ENCODE peak calls at places on chromosomes 7 and 10, in seven cellular contexts. Y, S, I, Q, V, X and F are unnamed samples.
A peak's percentile ranks its signal among the peaks of the same experiment; 100 is the strongest.

GRCh38 chr7:87574630-87575029 is 26.1 kb downstream of the ABCB1 start:
- DNase-seq in Y (peak; percentile 10), S (no peak), I (no peak), Q (no peak), V (no peak), X (no peak), F (no peak)

GRCh38 chr7:93636276-93636675 is 61.8 kb upstream of the CALCR start:
- DNase-seq in Y (no peak), S (no peak), I (no peak), Q (no peak), V (no peak), X (no peak), F (no peak)

GRCh38 chr10:86970152-86970886 is 2.0 kb downstream of the ADIRF start:
- DNase-seq in Y (peak; percentile 27), S (peak; percentile 91), I (peak; percentile 27), Q (no peak), V (peak; percentile 89), X (no peak), F (peak; percentile 75)

GRCh38 chr10:15805395-15806058 is 54.8 kb downstream of the MINDY3 start:
- DNase-seq in Y (no peak), S (no peak), I (no peak), Q (no peak), V (no peak), X (no peak), F (no peak)

GRCh38 chr10:6054884-6055283 is 7.3 kb downstream of the IL2RA start:
- DNase-seq in Y (no peak), S (no peak), I (peak; percentile 14), Q (no peak), V (no peak), X (no peak), F (no peak)

GRCh38 chr10:43238462-43238861 is 28.4 kb downstream of the RASGEF1A start:
- DNase-seq in Y (no peak), S (no peak), I (no peak), Q (no peak), V (peak; percentile 35), X (no peak), F (peak; percentile 13)

GRCh38 chr7:129698516-129699418 is 87.2 kb downstream of the NRF1 start:
- DNase-seq in Y (no peak), S (no peak), I (no peak), Q (no peak), V (no peak), X (no peak), F (no peak)

GRCh38 chr10:62467509-62467908 is 93.3 kb downstream of the ZNF365 start:
- DNase-seq in Y (no peak), S (no peak), I (no peak), Q (no peak), V (no peak), X (no peak), F (no peak)

GRCh38 chr7:104873346-104873849 is 140.6 kb upstream of the KMT2E start:
- DNase-seq in Y (peak; percentile 49), S (no peak), I (no peak), Q (no peak), V (no peak), X (no peak), F (no peak)

DNA sequence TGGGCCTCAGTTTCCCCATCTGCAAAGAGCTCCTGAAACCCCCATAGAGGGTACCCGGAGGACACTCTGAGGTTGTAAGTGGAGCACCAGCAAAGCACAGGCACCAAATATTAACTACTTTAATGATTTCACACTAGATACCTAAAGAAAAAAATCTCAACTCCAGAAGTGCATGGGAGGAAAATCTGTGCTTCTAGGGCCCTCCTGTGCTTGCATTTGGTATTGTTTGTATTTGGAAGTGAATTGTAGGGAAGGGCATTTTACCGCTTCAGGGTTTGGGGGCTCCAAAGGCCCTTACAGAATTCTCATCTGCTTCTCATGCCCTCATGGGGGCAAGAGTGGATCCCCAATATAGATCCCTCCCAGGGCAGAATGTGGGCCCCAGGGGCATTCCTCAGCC is 22.4 kb upstream of the DRGX start:
- DNase-seq in Y (no peak), S (no peak), I (no peak), Q (no peak), V (no peak), X (no peak), F (no peak)
- TF ChIP-seq CTCF in Y (no peak), S (no peak), I (no peak), Q (no peak), V (peak; percentile 49), X (no peak), F (no peak)

GRCh38 chr7:99949645-99950228 is 20.3 kb upstream of the GJC3 start:
- DNase-seq in Y (peak; percentile 38), S (no peak), I (no peak), Q (no peak), V (no peak), X (no peak), F (no peak)
- TF ChIP-seq CTCF in Y (peak; percentile 40), S (peak; percentile 19), I (peak; percentile 31), Q (peak; percentile 49), V (peak; percentile 53), X (peak; percentile 25), F (peak; percentile 33)

GRCh38 chr10:99564361-99564760 is 31.6 kb downstream of the NKX2-3 start:
- DNase-seq in Y (no peak), S (no peak), I (no peak), Q (no peak), V (no peak), X (no peak), F (no peak)

GRCh38 chr10:99562631-99563030 is 29.9 kb downstream of the NKX2-3 start:
- DNase-seq in Y (no peak), S (no peak), I (no peak), Q (no peak), V (no peak), X (no peak), F (no peak)

GRCh38 chr10:99557044-99557443 is 24.3 kb downstream of the NKX2-3 start:
- DNase-seq in Y (no peak), S (no peak), I (no peak), Q (no peak), V (no peak), X (no peak), F (no peak)

GRCh38 chr10:99558708-99559107 is 26.0 kb downstream of the NKX2-3 start:
- DNase-seq in Y (no peak), S (no peak), I (no peak), Q (no peak), V (no peak), X (no peak), F (no peak)

DNA sequence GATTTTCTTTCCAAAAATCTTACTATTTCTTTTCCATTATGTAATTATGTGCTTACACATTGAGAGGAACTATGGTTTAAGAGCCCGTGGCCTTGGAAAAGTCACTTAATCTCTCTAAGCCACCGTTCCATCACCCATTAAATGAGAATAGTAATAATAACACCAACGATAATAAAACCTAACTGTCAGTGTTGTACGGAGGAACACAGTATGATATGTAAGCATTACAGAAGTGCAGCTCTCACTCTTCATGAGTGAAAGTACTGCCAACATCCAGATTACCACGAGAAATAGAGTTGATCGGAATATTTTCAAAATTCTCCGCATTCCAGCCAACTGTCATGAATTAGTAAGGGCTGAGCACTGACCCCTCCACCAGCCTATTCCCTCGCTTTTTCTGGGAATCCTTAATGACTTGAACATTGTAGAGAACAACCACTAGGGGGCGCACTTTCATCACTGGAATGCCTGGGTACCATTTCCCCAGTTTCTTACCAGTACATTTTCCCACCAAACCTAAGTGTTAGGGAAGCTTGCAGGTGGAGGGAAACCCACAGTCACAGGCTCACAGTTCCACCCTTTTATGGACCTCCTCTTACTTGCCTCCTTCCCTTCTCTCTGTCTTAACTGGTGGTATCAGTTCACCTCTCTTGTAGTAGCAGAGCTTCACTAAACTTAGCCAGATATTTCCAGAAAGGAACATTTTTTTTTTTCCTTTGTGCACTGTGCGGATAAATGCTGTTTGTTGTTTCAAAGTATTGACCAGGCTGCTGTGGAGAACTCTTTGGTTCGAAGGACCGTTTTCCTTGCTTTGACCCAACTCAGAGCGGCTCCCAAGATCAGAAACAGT is 27.8 kb downstream of the NKX2-3 start:
- DNase-seq in Y (peak; percentile 69), S (no peak), I (peak; percentile 23), Q (no peak), V (no peak), X (peak; percentile 48), F (no peak)
- TF ChIP-seq CTCF in Y (peak; percentile 73), S (peak; percentile 33), I (peak; percentile 76), Q (peak; percentile 79), V (peak; percentile 78), X (peak; percentile 89), F (peak; percentile 78)

DNA sequence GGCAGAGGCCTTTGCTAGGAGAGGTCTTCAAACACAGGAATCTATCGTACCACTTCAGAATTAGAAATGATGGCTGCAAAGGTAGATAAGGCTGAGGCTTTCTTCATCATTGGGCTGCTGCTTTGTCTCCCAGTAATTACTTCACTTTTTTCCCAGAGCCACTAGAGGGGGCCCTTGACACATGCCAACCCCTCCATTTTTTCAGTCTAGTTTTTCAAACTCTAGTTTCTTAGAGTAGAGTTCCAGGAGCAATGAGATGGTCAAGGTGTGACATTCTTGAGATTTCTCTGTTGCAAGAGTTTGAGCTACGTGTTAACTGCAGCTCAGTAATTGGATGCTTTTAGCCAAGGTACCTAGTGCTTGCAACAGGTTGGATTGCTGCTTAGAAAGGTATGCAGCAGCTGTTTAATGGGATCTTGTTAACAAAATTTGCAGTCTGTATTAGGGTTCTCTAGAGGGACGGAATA is 33.8 kb upstream of the RBM20 start:
- DNase-seq in Y (peak; percentile 63), S (no peak), I (no peak), Q (peak; percentile 29), V (no peak), X (peak; percentile 50), F (no peak)
- TF ChIP-seq CTCF in Y (peak; percentile 85), S (peak; percentile 73), I (peak; percentile 86), Q (peak; percentile 93), V (peak; percentile 89), X (peak; percentile 95), F (peak; percentile 97)

DNA sequence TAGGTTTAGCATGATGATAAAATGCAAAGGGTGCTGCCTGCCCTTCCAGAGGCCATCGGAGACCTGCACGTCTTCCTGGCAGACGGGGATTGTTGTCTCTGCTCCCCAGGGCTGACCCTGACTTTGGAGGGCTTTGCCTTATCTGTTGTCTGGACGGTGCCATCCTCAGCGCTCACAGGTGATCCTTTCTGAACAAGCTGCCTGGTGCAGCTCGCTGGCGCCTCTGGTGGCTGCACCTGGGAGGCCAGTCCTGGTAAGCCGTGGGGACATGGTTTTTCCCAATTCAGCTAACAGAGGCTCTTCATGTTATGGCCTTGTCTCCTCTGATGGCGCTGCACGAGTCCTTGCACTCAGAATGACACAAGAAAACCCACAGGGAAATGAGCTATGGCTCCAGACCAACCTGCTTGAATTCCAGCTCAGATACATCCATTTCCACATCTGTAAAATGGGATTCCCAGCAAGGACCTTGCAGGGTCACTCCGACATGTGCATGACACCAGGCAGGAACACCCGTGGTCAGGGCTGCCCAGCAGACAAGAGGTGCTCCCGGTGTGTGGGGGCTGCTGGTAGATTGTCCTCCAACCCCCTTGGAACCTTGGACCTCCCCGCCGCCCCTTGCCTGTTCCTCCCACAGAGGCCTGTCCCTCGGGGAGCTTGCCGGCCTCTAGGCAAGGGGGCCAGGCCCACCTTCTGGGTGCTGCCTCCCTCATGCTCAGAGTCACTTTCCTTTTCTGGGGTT is 50.4 kb upstream of the SHH start:
- DNase-seq in Y (no peak), S (no peak), I (no peak), Q (no peak), V (peak; percentile 90), X (peak; percentile 18), F (peak; percentile 44)
- TF ChIP-seq CTCF in Y (no peak), S (no peak), I (no peak), Q (no peak), V (peak; percentile 38), X (peak; percentile 53), F (peak; percentile 42)

GRCh38 chr10:3090914-3091313 is 23.6 kb downstream of the PFKP start:
- DNase-seq in Y (peak; percentile 78), S (no peak), I (no peak), Q (no peak), V (peak; percentile 58), X (peak; percentile 84), F (no peak)
- TF ChIP-seq CTCF in Y (peak; percentile 5), S (no peak), I (no peak), Q (no peak), V (peak; percentile 27), X (no peak), F (no peak)

GRCh38 chr7:133207687-133208086 is 45.2 kb upstream of the EXOC4 start:
- DNase-seq in Y (peak; percentile 25), S (no peak), I (no peak), Q (no peak), V (no peak), X (no peak), F (no peak)
- TF ChIP-seq CTCF in Y (no peak), S (no peak), I (no peak), Q (no peak), V (peak; percentile 49), X (no peak), F (no peak)